ENCODE peak calls at places on chromosomes 11 and 22, in seven cellular contexts. H is heart right ventricle, A is GM23338, C is AG04450, S is kidney, R is psoas muscle, Y is breast epithelium. U is an unnamed sample.

GRCh38 chr11:113474362-113475159 is 637 bp downstream of the DRD2 start:
- DNase-seq in R (peak), Y (peak), S (peak), H (peak), C (peak), A (peak), U (peak)

GRCh38 chr22:19109198-19110063 is 12.8 kb downstream of the DGCR2 start:
- DNase-seq in A (no peak), R (no peak), Y (no peak), C (no peak), S (no peak), H (no peak), U (peak)

GRCh38 chr11:68839953-68840641 is 1.6 kb downstream of the CPT1A start:
- DNase-seq in S (no peak), R (no peak), A (peak), Y (no peak), C (no peak), H (no peak), U (no peak)

GRCh38 chr11:2819316-2819715 is 66.3 kb downstream of the CDKN1C start:
- DNase-seq in H (no peak), Y (no peak), C (no peak), A (no peak), R (no peak), S (no peak), U (no peak)

GRCh38 chr11:94740083-94740974 is 27.8 kb upstream of the AMOTL1 start:
- DNase-seq in R (peak), Y (no peak), S (peak), H (peak), A (peak), C (no peak), U (no peak)

GRCh38 chr11:128574576-128575011 is 12.8 kb downstream of the ETS1 start:
- DNase-seq in C (no peak), H (no peak), Y (no peak), A (no peak), R (no peak), S (no peak), U (no peak)

GRCh38 chr11:91293119-91293518 is 931.5 kb upstream of the FAT3 start:
- DNase-seq in S (no peak), R (no peak), A (no peak), H (no peak), Y (no peak), C (no peak), U (no peak)

GRCh38 chr22:49957826-49958461 is 2.6 kb upstream of the PIM3 start:
- DNase-seq in A (no peak), S (peak), H (peak), R (peak), C (no peak), Y (no peak), U (no peak)

GRCh38 chr11:26332572-26332915 is 614 bp downstream of the ANO3 start:
- DNase-seq in Y (no peak), A (no peak), S (no peak), R (no peak), C (no peak), H (no peak), U (no peak)

GRCh38 chr11:13859986-13860385 is 102.5 kb upstream of the SPON1 start:
- DNase-seq in Y (no peak), A (no peak), S (no peak), R (no peak), C (no peak), H (no peak), U (no peak)

GRCh38 chr11:75626692-75627536 is 41.9 kb downstream of the MAP6 start:
- DNase-seq in S (no peak), Y (no peak), R (no peak), H (no peak), A (no peak), C (no peak), U (no peak)

GRCh38 chr11:128884703-128885338 is 6.3 kb upstream of the KCNJ5 start:
- DNase-seq in H (no peak), Y (peak), S (no peak), C (peak), A (peak), R (no peak), U (peak)

GRCh38 chr11:122375687-122376399 is 259.8 kb upstream of the BLID start:
- DNase-seq in C (no peak), H (no peak), A (no peak), R (no peak), Y (no peak), S (no peak), U (peak)

GRCh38 chr22:24758164-24758799 is 16.2 kb downstream of the PIWIL3 start:
- DNase-seq in C (peak), H (peak), A (peak), Y (no peak), R (no peak), S (no peak), U (no peak)

GRCh38 chr11:45993438-45994064 is 71.1 kb downstream of the LARGE2 start:
- DNase-seq in C (no peak), Y (no peak), A (peak), S (no peak), R (no peak), H (peak), U (no peak)

GRCh38 chr22:24695958-24696511 is 78.5 kb downstream of the PIWIL3 start:
- DNase-seq in C (peak), Y (no peak), R (no peak), A (peak), H (peak), S (peak), U (no peak)

GRCh38 chr11:100855466-100856067 is 168.5 kb downstream of the ARHGAP42 start:
- DNase-seq in A (peak), C (no peak), H (no peak), Y (no peak), R (no peak), S (no peak), U (no peak)

GRCh38 chr11:73252577-73253191 is 19.5 kb upstream of the P2RY6 start:
- DNase-seq in C (no peak), R (peak), A (peak), Y (peak), H (no peak), S (no peak), U (no peak)

GRCh38 chr11:87560352-87560751 is 522.6 kb downstream of the TMEM135 start:
- DNase-seq in R (no peak), Y (no peak), A (no peak), C (no peak), H (no peak), S (no peak), U (no peak)

GRCh38 chr11:76480241-76480640 is 35.4 kb downstream of the EMSY start:
- DNase-seq in C (no peak), R (no peak), Y (no peak), S (no peak), H (no peak), A (no peak), U (no peak)

GRCh38 chr11:65717906-65718305 is 2.7 kb downstream of the RNASEH2C start:
- DNase-seq in S (no peak), R (no peak), Y (no peak), A (no peak), C (no peak), H (no peak), U (no peak)
- H3K4me3 ChIP-seq in S (no peak), R (no peak), Y (no peak), A (no peak), C (no peak), H (no peak), U (no peak)

DNA sequence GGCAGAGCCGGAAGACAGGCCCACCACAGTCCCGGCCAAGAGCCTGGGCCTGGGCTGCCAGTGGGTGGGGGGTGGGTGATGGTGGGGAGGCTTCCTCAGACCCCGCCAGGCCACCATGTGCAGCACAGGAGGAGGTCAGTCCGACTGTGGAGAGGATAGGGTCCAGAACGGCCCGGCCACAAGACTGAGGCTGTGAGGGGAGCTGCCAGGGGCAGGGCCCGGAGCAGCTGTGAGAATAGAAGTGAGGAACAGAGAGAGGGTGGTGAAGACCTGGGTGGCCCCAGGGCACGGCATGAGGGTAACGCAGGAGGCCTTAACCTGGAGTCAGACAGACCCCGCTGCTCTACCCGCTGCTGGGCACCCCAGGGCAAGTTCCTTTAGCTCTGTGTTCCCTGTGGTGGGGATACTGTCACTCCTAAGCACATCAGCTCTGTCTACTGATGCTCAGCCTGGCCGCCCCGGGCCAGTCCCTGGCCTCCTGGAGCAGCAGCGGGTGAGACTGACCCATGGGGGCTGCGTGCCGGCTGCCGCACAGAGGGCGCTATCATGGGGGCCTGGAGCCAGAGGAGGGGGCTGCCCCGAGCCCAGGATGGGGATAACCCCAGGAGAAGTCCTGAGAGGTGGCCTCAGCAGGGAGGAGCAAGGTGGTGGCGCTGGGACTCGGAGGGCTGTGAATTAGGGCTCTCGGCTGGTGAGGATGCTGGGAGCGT is 1.7 kb downstream of the FERMT3 start:
- DNase-seq in R (no peak), H (no peak), A (no peak), Y (no peak), C (no peak), S (peak), U (no peak)
- H3K4me3 ChIP-seq in R (peak), H (peak), A (no peak), Y (peak), C (no peak), S (no peak), U (no peak)

DNA sequence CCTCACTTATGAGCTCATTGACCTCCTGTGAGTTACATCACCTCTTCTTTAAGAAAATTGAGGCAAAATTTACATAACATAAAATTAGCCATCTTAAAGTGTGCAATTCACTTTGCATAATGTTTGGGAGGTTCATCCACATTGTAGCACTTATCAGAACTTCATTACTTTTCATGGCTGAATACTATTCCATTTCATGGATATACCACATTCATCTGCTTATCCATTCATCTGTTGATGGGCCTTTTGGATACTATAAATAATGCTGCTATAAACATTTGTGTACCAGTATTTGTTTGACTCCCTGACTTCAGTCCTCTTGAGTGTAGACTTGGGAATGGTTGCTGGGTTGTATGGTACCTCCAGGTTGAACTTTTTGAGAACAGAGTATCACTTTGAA is 103.4 kb downstream of the TP53I11 start:
- DNase-seq in R (no peak), H (no peak), A (no peak), C (no peak), S (no peak), Y (no peak), U (no peak)
- H3K4me3 ChIP-seq in R (no peak), H (no peak), A (no peak), C (no peak), S (no peak), Y (no peak), U (no peak)

GRCh38 chr11:27693398-27693797 is 6.9 kb downstream of the BDNF start:
- DNase-seq in S (no peak), Y (no peak), A (no peak), R (no peak), C (no peak), H (no peak), U (no peak)

GRCh38 chr11:27696961-27697360 is 3.3 kb downstream of the BDNF start:
- DNase-seq in H (no peak), S (no peak), Y (no peak), R (no peak), C (no peak), A (no peak), U (no peak)

GRCh38 chr11:27697679-27698275 is 2.5 kb downstream of the BDNF start:
- DNase-seq in Y (no peak), A (peak), C (no peak), S (no peak), R (no peak), H (no peak), U (no peak)

GRCh38 chr11:27694992-27695391 is 5.3 kb downstream of the BDNF start:
- DNase-seq in Y (no peak), H (no peak), C (no peak), A (peak), R (no peak), S (no peak), U (no peak)

DNA sequence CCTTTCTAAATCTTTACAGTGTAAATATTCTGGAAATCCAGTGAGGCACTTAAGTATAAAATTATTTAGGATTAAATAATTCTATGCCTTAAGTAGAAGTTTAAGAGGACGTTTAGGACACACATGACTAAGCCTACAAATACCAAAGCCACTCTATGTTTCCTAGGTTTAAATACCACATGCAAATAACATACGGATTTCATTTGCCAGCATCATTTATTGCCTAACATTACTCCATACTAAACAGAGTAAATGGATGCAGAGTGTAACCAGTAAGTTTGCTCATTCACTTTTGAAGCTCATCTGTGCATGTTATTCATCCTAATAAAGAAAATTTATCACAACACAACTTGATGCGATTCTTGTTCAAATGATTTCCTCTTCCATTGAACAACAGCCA is 4.1 kb downstream of the BDNF start:
- DNase-seq in S (no peak), Y (no peak), C (no peak), H (no peak), R (no peak), A (no peak), U (no peak)
- H3K4me3 ChIP-seq in S (no peak), Y (no peak), C (peak), H (no peak), R (no peak), A (peak), U (no peak)